ENCODE peak calls at places on chromosomes 6 and 20, in four cellular contexts. One of them, this sample, is unnamed. For H3K4me1, the result is how much of the 10 kb centered on the place peaks cover.

GRCh38 chr6:118722820-118723526 is 71.6 kb upstream of the CEP85L start:
- DNase-seq in MM.1S: no peak
- DNase-seq in upper lobe of right lung: no peak
- DNase-seq in fibroblast of lung: no peak
- DNase-seq in this sample: no peak

GRCh38 chr6:154583546-154584188 is 73.2 kb upstream of the CNKSR3 start:
- DNase-seq in MM.1S: no peak
- DNase-seq in upper lobe of right lung: no peak
- DNase-seq in fibroblast of lung: no peak
- DNase-seq in this sample: no peak

GRCh38 chr6:38012573-38012972 is 193.0 kb downstream of the ZFAND3 start:
- DNase-seq in MM.1S: peak
- DNase-seq in upper lobe of right lung: no peak
- DNase-seq in fibroblast of lung: peak
- DNase-seq in this sample: no peak

GRCh38 chr6:129502261-129502660 is 207.7 kb downstream of the ARHGAP18 start:
- DNase-seq in MM.1S: no peak
- DNase-seq in upper lobe of right lung: no peak
- DNase-seq in fibroblast of lung: no peak
- DNase-seq in this sample: no peak

GRCh38 chr6:31379850-31380249 is 22.9 kb upstream of the HLA-B start:
- DNase-seq in MM.1S: no peak
- DNase-seq in upper lobe of right lung: no peak
- DNase-seq in fibroblast of lung: no peak
- DNase-seq in this sample: no peak

GRCh38 chr6:3323148-3323547 is 64.4 kb downstream of the PSMG4 start:
- DNase-seq in MM.1S: no peak
- DNase-seq in upper lobe of right lung: no peak
- DNase-seq in fibroblast of lung: no peak
- DNase-seq in this sample: no peak

GRCh38 chr6:13711384-13711725 is 280 bp downstream of the RANBP9 start:
- DNase-seq in MM.1S: no peak
- DNase-seq in upper lobe of right lung: no peak
- DNase-seq in fibroblast of lung: no peak
- DNase-seq in this sample: peak

GRCh38 chr6:14117158-14118090 is at the start of gene CD83:
- DNase-seq in MM.1S: peak
- DNase-seq in upper lobe of right lung: peak
- DNase-seq in fibroblast of lung: peak
- DNase-seq in this sample: peak

GRCh38 chr20:57432874-57433491 is 41.8 kb downstream of the RBM38 start:
- DNase-seq in MM.1S: peak
- DNase-seq in upper lobe of right lung: peak
- DNase-seq in fibroblast of lung: no peak
- DNase-seq in this sample: no peak

GRCh38 chr6:105892577-105893262 is 193.4 kb upstream of the PRDM1 start:
- DNase-seq in MM.1S: peak
- DNase-seq in upper lobe of right lung: no peak
- DNase-seq in fibroblast of lung: no peak
- DNase-seq in this sample: no peak

GRCh38 chr6:79733388-79733787 is 102.3 kb downstream of the SH3BGRL2 start:
- DNase-seq in MM.1S: no peak
- DNase-seq in upper lobe of right lung: no peak
- DNase-seq in fibroblast of lung: no peak
- DNase-seq in this sample: no peak

GRCh38 chr6:12160350-12160749 is 129.8 kb upstream of the EDN1 start:
- DNase-seq in MM.1S: no peak
- DNase-seq in upper lobe of right lung: no peak
- DNase-seq in fibroblast of lung: peak
- DNase-seq in this sample: peak

GRCh38 chr20:56893206-56893605 is 264.1 kb downstream of the TFAP2C start:
- DNase-seq in MM.1S: no peak
- DNase-seq in upper lobe of right lung: no peak
- DNase-seq in fibroblast of lung: no peak
- DNase-seq in this sample: no peak

GRCh38 chr6:72386324-72386723 is 235.5 kb upstream of the KCNQ5 start:
- DNase-seq in MM.1S: no peak
- DNase-seq in upper lobe of right lung: no peak
- DNase-seq in fibroblast of lung: peak
- DNase-seq in this sample: no peak

GRCh38 chr6:48671506-48671905 is 560.5 kb upstream of the PTCHD4 start:
- DNase-seq in MM.1S: no peak
- DNase-seq in upper lobe of right lung: no peak
- DNase-seq in fibroblast of lung: peak
- DNase-seq in this sample: no peak

GRCh38 chr6:87274660-87275273 is 47.6 kb upstream of the SMIM8 start:
- DNase-seq in MM.1S: no peak
- DNase-seq in upper lobe of right lung: no peak
- DNase-seq in fibroblast of lung: peak
- DNase-seq in this sample: no peak

GRCh38 chr6:2403546-2403945 is 158.1 kb upstream of the GMDS start:
- DNase-seq in MM.1S: no peak
- DNase-seq in upper lobe of right lung: no peak
- DNase-seq in fibroblast of lung: no peak
- DNase-seq in this sample: no peak

GRCh38 chr20:59794555-59794954 is 138.9 kb downstream of the SYCP2 start:
- DNase-seq in MM.1S: no peak
- DNase-seq in upper lobe of right lung: no peak
- DNase-seq in fibroblast of lung: no peak
- DNase-seq in this sample: no peak

GRCh38 chr20:59664389-59665055 is 60.2 kb downstream of the PHACTR3 start:
- DNase-seq in MM.1S: no peak
- DNase-seq in upper lobe of right lung: no peak
- DNase-seq in fibroblast of lung: no peak
- DNase-seq in this sample: peak

GRCh38 chr6:166997768-166998255 is 1.4 kb upstream of the CEP43 start:
- DNase-seq in MM.1S: peak
- DNase-seq in upper lobe of right lung: peak
- DNase-seq in fibroblast of lung: peak
- DNase-seq in this sample: peak

GRCh38 chr6:132459605-132459952 is 53.3 kb downstream of the STX7 start:
- DNase-seq in MM.1S: no peak
- DNase-seq in upper lobe of right lung: no peak
- DNase-seq in fibroblast of lung: no peak
- DNase-seq in this sample: no peak

GRCh38 chr20:63739129-63740069 is at the start of gene SLC2A4RG:
- DNase-seq in MM.1S: peak
- DNase-seq in upper lobe of right lung: peak
- DNase-seq in fibroblast of lung: peak
- DNase-seq in this sample: peak

GRCh38 chr20:58691405-58691772 is 1.2 kb upstream of the NPEPL1 start:
- DNase-seq in MM.1S: no peak
- DNase-seq in upper lobe of right lung: no peak
- DNase-seq in fibroblast of lung: no peak
- DNase-seq in this sample: no peak

GRCh38 chr6:157693867-157694266 is 129.2 kb upstream of the SNX9 start:
- DNase-seq in MM.1S: no peak
- DNase-seq in upper lobe of right lung: peak
- DNase-seq in fibroblast of lung: no peak
- DNase-seq in this sample: no peak

GRCh38 chr6:140346461-140346860 is 972.0 kb upstream of the CITED2 start:
- DNase-seq in MM.1S: no peak
- DNase-seq in upper lobe of right lung: no peak
- DNase-seq in fibroblast of lung: peak
- DNase-seq in this sample: peak

GRCh38 chr6:21914121-21914973 is 320.8 kb downstream of the SOX4 start:
- DNase-seq in MM.1S: no peak
- DNase-seq in upper lobe of right lung: peak
- DNase-seq in fibroblast of lung: peak
- DNase-seq in this sample: no peak

GRCh38 chr20:41373851-41374567 is 7.4 kb upstream of the EMILIN3 start:
- DNase-seq in MM.1S: no peak
- DNase-seq in upper lobe of right lung: no peak
- DNase-seq in fibroblast of lung: no peak
- DNase-seq in this sample: no peak

GRCh38 chr6:91608428-91608827 is 1021.6 kb upstream of the MAP3K7 start:
- DNase-seq in MM.1S: no peak
- DNase-seq in upper lobe of right lung: no peak
- DNase-seq in fibroblast of lung: no peak
- DNase-seq in this sample: no peak
- H3K4me1 ChIP-seq in MM.1S: under half
- H3K4me1 ChIP-seq in upper lobe of right lung: under half
- H3K4me1 ChIP-seq in fibroblast of lung: under half
- H3K4me1 ChIP-seq in this sample: under half

DNA sequence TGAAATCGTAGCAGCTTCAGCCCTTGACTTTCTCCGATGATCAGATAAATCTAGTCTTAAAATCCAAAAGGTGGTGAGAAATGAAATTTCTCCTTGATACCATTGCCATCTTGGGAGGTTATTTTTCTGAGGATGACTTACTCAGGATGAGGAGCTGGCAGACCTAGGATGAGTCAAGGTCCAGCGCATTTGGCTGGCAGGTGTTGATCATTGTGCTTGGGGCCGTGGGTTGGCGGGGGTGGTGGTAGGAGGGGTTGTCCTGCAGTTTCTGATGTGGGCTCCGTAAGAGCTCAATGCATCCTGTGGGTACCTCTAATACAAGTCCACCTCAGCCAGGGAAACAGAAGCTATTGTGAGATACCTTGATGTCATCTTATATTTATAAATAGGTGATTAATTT is 148.3 kb upstream of the SCGN start:
- DNase-seq in MM.1S: no peak
- DNase-seq in upper lobe of right lung: no peak
- DNase-seq in fibroblast of lung: no peak
- DNase-seq in this sample: no peak
- H3K4me3 ChIP-seq in MM.1S: no peak
- H3K4me3 ChIP-seq in upper lobe of right lung: no peak
- H3K4me3 ChIP-seq in fibroblast of lung: no peak
- H3K4me3 ChIP-seq in this sample: no peak

GRCh38 chr6:90277301-90278011 is 19.2 kb downstream of the BACH2 start:
- DNase-seq in MM.1S: no peak
- DNase-seq in upper lobe of right lung: no peak
- DNase-seq in fibroblast of lung: no peak
- DNase-seq in this sample: no peak
- H3K27ac ChIP-seq in MM.1S: no peak
- H3K27ac ChIP-seq in upper lobe of right lung: no peak
- H3K27ac ChIP-seq in fibroblast of lung: no peak
- H3K27ac ChIP-seq in this sample: no peak

GRCh38 chr20:32544260-32544722 is 40.8 kb downstream of the NOL4L start:
- DNase-seq in MM.1S: no peak
- DNase-seq in upper lobe of right lung: no peak
- DNase-seq in fibroblast of lung: no peak
- DNase-seq in this sample: no peak

GRCh38 chr20:32549842-32550241 is 35.3 kb downstream of the NOL4L start:
- DNase-seq in MM.1S: no peak
- DNase-seq in upper lobe of right lung: no peak
- DNase-seq in fibroblast of lung: no peak
- DNase-seq in this sample: no peak

GRCh38 chr20:32547753-32548034 is 37.4 kb downstream of the NOL4L start:
- DNase-seq in MM.1S: no peak
- DNase-seq in upper lobe of right lung: no peak
- DNase-seq in fibroblast of lung: no peak
- DNase-seq in this sample: no peak

GRCh38 chr20:32544893-32545840 is 40.0 kb downstream of the NOL4L start:
- DNase-seq in MM.1S: no peak
- DNase-seq in upper lobe of right lung: no peak
- DNase-seq in fibroblast of lung: no peak
- DNase-seq in this sample: no peak

GRCh38 chr20:32546918-32547752 is 38.0 kb downstream of the NOL4L start:
- DNase-seq in MM.1S: no peak
- DNase-seq in upper lobe of right lung: no peak
- DNase-seq in fibroblast of lung: no peak
- DNase-seq in this sample: no peak
- H3K4me1 ChIP-seq in MM.1S: under half
- H3K4me1 ChIP-seq in upper lobe of right lung: under half
- H3K4me1 ChIP-seq in fibroblast of lung: under half
- H3K4me1 ChIP-seq in this sample: under half

DNA sequence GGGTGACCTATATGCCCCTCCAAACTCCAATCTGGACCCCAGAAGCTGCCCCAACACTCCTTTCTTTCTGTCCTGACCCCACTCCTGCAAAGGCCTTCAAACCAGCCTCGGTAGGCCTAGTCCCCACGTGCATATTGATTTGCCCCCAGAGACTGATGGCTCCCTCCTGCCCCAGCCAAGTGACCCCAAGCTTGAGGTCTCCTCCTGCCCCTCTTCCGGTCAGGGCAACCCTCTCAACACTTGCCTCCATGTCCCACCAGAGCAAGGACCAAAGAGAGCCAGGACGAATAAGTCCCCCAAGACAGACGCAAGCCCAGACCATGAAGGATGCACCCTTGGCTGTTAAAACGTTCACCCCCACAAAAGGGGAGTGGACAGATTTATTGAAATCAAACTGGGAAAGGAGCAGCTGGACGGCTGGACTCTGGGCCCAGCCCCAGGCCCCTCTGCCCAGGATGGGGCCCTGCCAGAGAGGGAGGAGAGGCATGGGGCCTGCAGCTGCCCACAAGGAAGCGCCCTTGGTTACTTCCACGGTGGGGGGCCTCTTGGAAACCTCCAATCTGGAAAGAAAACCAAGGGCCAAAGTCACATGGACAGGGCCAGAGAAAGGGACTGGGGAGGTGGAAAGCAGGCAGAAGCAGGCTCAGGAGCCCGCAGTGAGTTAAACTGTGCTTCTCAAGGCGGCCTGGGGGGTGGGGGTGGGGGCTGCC is 2.4 kb upstream of the SPEF1 start:
- DNase-seq in MM.1S: no peak
- DNase-seq in upper lobe of right lung: no peak
- DNase-seq in fibroblast of lung: no peak
- DNase-seq in this sample: no peak
- H3K4me3 ChIP-seq in MM.1S: no peak
- H3K4me3 ChIP-seq in upper lobe of right lung: no peak
- H3K4me3 ChIP-seq in fibroblast of lung: no peak
- H3K4me3 ChIP-seq in this sample: no peak

GRCh38 chr6:160799801-160800200 is 97.8 kb downstream of the PLG start:
- DNase-seq in MM.1S: no peak
- DNase-seq in upper lobe of right lung: no peak
- DNase-seq in fibroblast of lung: no peak
- DNase-seq in this sample: no peak
- H3K27ac ChIP-seq in MM.1S: no peak
- H3K27ac ChIP-seq in upper lobe of right lung: no peak
- H3K27ac ChIP-seq in fibroblast of lung: no peak
- H3K27ac ChIP-seq in this sample: no peak

GRCh38 chr6:15297895-15298590 is 52.2 kb downstream of the JARID2 start:
- DNase-seq in MM.1S: no peak
- DNase-seq in upper lobe of right lung: no peak
- DNase-seq in fibroblast of lung: peak
- DNase-seq in this sample: no peak

GRCh38 chr6:15301179-15302006 is 55.5 kb downstream of the JARID2 start:
- DNase-seq in MM.1S: no peak
- DNase-seq in upper lobe of right lung: no peak
- DNase-seq in fibroblast of lung: no peak
- DNase-seq in this sample: no peak

GRCh38 chr6:15296249-15296648 is 50.4 kb downstream of the JARID2 start:
- DNase-seq in MM.1S: no peak
- DNase-seq in upper lobe of right lung: no peak
- DNase-seq in fibroblast of lung: no peak
- DNase-seq in this sample: no peak

GRCh38 chr6:15296735-15297134 is 50.9 kb downstream of the JARID2 start:
- DNase-seq in MM.1S: peak
- DNase-seq in upper lobe of right lung: no peak
- DNase-seq in fibroblast of lung: no peak
- DNase-seq in this sample: no peak

GRCh38 chr6:15299430-15300131 is 53.7 kb downstream of the JARID2 start:
- DNase-seq in MM.1S: peak
- DNase-seq in upper lobe of right lung: no peak
- DNase-seq in fibroblast of lung: no peak
- DNase-seq in this sample: no peak
- H3K4me1 ChIP-seq in MM.1S: half or more
- H3K4me1 ChIP-seq in upper lobe of right lung: under half
- H3K4me1 ChIP-seq in fibroblast of lung: under half
- H3K4me1 ChIP-seq in this sample: under half